ENCODE peak calls at places on chromosomes 12 and 14, in four cellular contexts. K is GM12878, V is SK-N-SH, Q is H1. M is an unnamed sample.

GRCh38 chr12:639566-639965 is 23.7 kb downstream of the NINJ2 start:
- DNase-seq in K (no peak), V (no peak), Q (no peak), M (no peak)

GRCh38 chr12:52446346-52447045 is 5.5 kb downstream of the KRT6B start:
- DNase-seq in K (no peak), V (no peak), Q (no peak), M (no peak)

GRCh38 chr14:25537846-25538455 is 488.0 kb upstream of the STXBP6 start:
- DNase-seq in K (no peak), V (peak), Q (peak), M (peak)

GRCh38 chr12:124928095-124928911 is 13.9 kb upstream of the UBC start:
- DNase-seq in K (no peak), V (no peak), Q (no peak), M (no peak)

GRCh38 chr12:83559650-83560049 is 872.9 kb downstream of the TMTC2 start:
- DNase-seq in K (no peak), V (no peak), Q (peak), M (no peak)

GRCh38 chr14:30160608-30161007 is 233.0 kb upstream of the PRKD1 start:
- DNase-seq in K (no peak), V (no peak), Q (no peak), M (no peak)

GRCh38 chr12:4246116-4246515 is 27.4 kb upstream of the CCND2 start:
- DNase-seq in K (no peak), V (no peak), Q (no peak), M (no peak)

GRCh38 chr12:52402873-52403510 is 3.1 kb downstream of the KRT82 start:
- DNase-seq in K (no peak), V (no peak), Q (no peak), M (no peak)

GRCh38 chr12:124564232-124564958 is 3.0 kb downstream of the NCOR2 start:
- DNase-seq in K (no peak), V (no peak), Q (no peak), M (no peak)

GRCh38 chr14:52003324-52003723 is 14.0 kb downstream of the RTRAF start:
- DNase-seq in K (no peak), V (no peak), Q (no peak), M (no peak)

GRCh38 chr14:59630281-59630963 is 53.8 kb upstream of the CCDC175 start:
- DNase-seq in K (no peak), V (peak), Q (no peak), M (no peak)

GRCh38 chr12:100733817-100734593 is 60.6 kb upstream of the ANO4 start:
- DNase-seq in K (no peak), V (no peak), Q (no peak), M (peak)

GRCh38 chr14:104724981-104725771 is 1.1 kb downstream of the ADSS1 start:
- DNase-seq in K (no peak), V (peak), Q (no peak), M (peak)

GRCh38 chr12:70885952-70886351 is 34.6 kb downstream of the PTPRR start:
- DNase-seq in K (no peak), V (no peak), Q (no peak), M (no peak)

GRCh38 chr14:20768593-20768892 is 339 bp downstream of the EDDM3B start:
- DNase-seq in K (no peak), V (no peak), Q (no peak), M (no peak)

GRCh38 chr12:15928345-15928744 is 17.2 kb downstream of the DERA start:
- DNase-seq in K (peak), V (no peak), Q (no peak), M (peak)

GRCh38 chr12:79681008-79681590 is 9.7 kb downstream of the PAWR start:
- DNase-seq in K (no peak), V (no peak), Q (no peak), M (no peak)

GRCh38 chr14:79515158-79515557 is 696.1 kb downstream of the DIO2 start:
- DNase-seq in K (no peak), V (no peak), Q (no peak), M (no peak)

GRCh38 chr12:63889236-63889635 is 44.7 kb downstream of the SRGAP1 start:
- DNase-seq in K (no peak), V (no peak), Q (no peak), M (no peak)

GRCh38 chr12:19421503-19422282 is 17.6 kb upstream of the AEBP2 start:
- DNase-seq in K (no peak), V (no peak), Q (no peak), M (no peak)

GRCh38 chr12:122437656-122438121 is 15.2 kb upstream of the CLIP1 start:
- DNase-seq in K (no peak), V (no peak), Q (no peak), M (no peak)

GRCh38 chr14:59268011-59268410 is 79.5 kb downstream of the DAAM1 start:
- DNase-seq in K (no peak), V (no peak), Q (no peak), M (no peak)

GRCh38 chr12:52525661-52526499 is 5.7 kb upstream of the KRT5 start:
- DNase-seq in K (no peak), V (no peak), Q (no peak), M (no peak)

GRCh38 chr14:94225460-94225989 is 51.4 kb downstream of the PPP4R4 start:
- DNase-seq in K (no peak), V (peak), Q (no peak), M (no peak)

GRCh38 chr14:76894308-76894707 is 68.1 kb downstream of the LRRC74A start:
- DNase-seq in K (no peak), V (peak), Q (no peak), M (no peak)

GRCh38 chr12:70603044-70603443 is 34.2 kb downstream of the PTPRB start:
- DNase-seq in K (no peak), V (no peak), Q (no peak), M (no peak)

GRCh38 chr14:58298880-58299664 is 717 bp downstream of the ARID4A start:
- DNase-seq in K (no peak), V (peak), Q (no peak), M (no peak)

GRCh38 chr14:38210587-38211257 is 3.0 kb downstream of the SSTR1 start:
- DNase-seq in K (no peak), V (no peak), Q (no peak), M (no peak)

GRCh38 chr12:95395706-95396105 is 78.2 kb upstream of the METAP2 start:
- DNase-seq in K (no peak), V (no peak), Q (no peak), M (no peak)

GRCh38 chr14:105075364-105076295 is 10.4 kb upstream of the GPR132 start:
- DNase-seq in K (no peak), V (peak), Q (no peak), M (no peak)

GRCh38 chr12:84035766-84036165 is 876.8 kb downstream of the SLC6A15 start:
- DNase-seq in K (no peak), V (no peak), Q (no peak), M (no peak)

GRCh38 chr14:49893309-49894213 is 679 bp downstream of the ARF6 start:
- DNase-seq in K (no peak), V (peak), Q (no peak), M (no peak)

GRCh38 chr14:51093371-51094281 is 1.3 kb downstream of the TRIM9 start:
- DNase-seq in K (no peak), V (peak), Q (no peak), M (no peak)

GRCh38 chr12:19529933-19530630 is 90.8 kb downstream of the AEBP2 start:
- DNase-seq in K (no peak), V (peak), Q (no peak), M (no peak)

GRCh38 chr14:92686763-92687427 is 61.5 kb downstream of the LGMN start:
- DNase-seq in K (no peak), V (peak), Q (peak), M (no peak)

GRCh38 chr12:18430425-18431048 is 169.2 kb downstream of the PIK3C2G start:
- DNase-seq in K (no peak), V (peak), Q (no peak), M (peak)

GRCh38 chr14:34053666-34054065 is 102.8 kb upstream of the EGLN3 start:
- DNase-seq in K (no peak), V (no peak), Q (no peak), M (no peak)

GRCh38 chr12:114408881-114409795 is 3.2 kb upstream of the TBX5 start:
- DNase-seq in K (no peak), V (no peak), Q (no peak), M (no peak)

GRCh38 chr14:74577247-74577947 is 34.6 kb downstream of the LTBP2 start:
- DNase-seq in K (no peak), V (no peak), Q (no peak), M (no peak)

GRCh38 chr12:43338848-43339526 is 213.0 kb downstream of the ADAMTS20 start:
- DNase-seq in K (peak), V (peak), Q (peak), M (peak)

DNA sequence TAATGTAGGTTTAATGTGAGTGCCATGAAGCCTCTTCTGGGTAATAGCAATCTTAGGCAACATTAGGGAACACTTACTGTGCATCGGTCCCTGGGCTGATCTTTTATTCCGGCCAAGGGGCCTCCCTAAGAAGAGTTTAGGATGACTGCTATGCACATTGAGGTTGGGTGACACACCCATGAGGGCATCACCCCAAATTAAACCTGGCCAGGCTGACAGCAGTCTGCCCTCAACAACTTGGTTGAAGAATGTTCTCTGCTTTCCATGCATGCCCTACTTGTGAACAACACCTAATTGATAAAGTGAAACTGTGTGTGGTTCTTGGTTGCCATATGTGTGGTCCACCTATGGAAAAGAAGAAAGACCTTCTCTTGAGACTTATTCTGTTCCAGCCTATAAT is 1098.0 kb downstream of the BCL11B start:
- DNase-seq in K (no peak), V (no peak), Q (no peak), M (no peak)
- TF ChIP-seq TCF12 in K (no peak), V (no peak), Q (no peak), M (no peak)

GRCh38 chr12:41142376-41142775 is 45.7 kb upstream of the PDZRN4 start:
- DNase-seq in K (no peak), V (no peak), Q (no peak), M (no peak)

GRCh38 chr12:41140117-41140516 is 48.0 kb upstream of the PDZRN4 start:
- DNase-seq in K (no peak), V (no peak), Q (no peak), M (no peak)

DNA sequence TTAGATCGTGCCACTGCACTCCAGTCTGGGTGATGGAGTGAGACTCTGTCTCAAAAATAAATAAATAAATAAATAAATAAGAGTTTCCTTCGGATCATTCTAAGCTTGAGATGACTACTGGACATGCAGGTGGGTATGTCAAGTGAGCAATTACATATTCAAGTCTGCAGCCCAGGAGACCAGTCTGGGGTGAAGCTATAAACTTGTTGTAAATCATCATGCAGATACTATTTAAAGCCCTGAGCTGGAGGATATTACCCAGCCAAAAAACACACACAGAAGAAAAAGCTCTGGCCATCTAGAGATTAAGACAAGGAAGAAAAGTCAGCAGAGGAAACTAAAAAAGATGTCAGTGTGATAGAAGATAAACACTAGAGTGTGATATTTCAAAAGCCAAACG is 47.0 kb upstream of the PDZRN4 start:
- DNase-seq in K (no peak), V (no peak), Q (no peak), M (no peak)
- TF ChIP-seq JUND in K (no peak), V (no peak), Q (no peak), M (no peak)

GRCh38 chr12:109098671-109099070 is 1.3 kb downstream of the UNG start:
- DNase-seq in K (no peak), V (no peak), Q (no peak), M (no peak)
- TF ChIP-seq TCF12 in K (no peak), V (no peak), Q (no peak), M (no peak)

GRCh38 chr14:61608245-61609142 is 86.8 kb upstream of the HIF1A start:
- DNase-seq in K (no peak), V (peak), Q (no peak), M (peak)
- TF ChIP-seq JUND in K (no peak), V (no peak), Q (no peak), M (no peak)

GRCh38 chr12:34388636-34389377 is 366.5 kb downstream of the ALG10 start:
- DNase-seq in K (no peak), V (no peak), Q (no peak), M (no peak)

GRCh38 chr12:34384693-34385092 is 362.4 kb downstream of the ALG10 start:
- DNase-seq in K (no peak), V (no peak), Q (no peak), M (no peak)

GRCh38 chr12:34386016-34386415 is 363.7 kb downstream of the ALG10 start:
- DNase-seq in K (no peak), V (no peak), Q (no peak), M (no peak)

GRCh38 chr12:34387711-34388635 is 365.7 kb downstream of the ALG10 start:
- DNase-seq in K (no peak), V (no peak), Q (no peak), M (no peak)

GRCh38 chr12:34386621-34387255 is 364.4 kb downstream of the ALG10 start:
- DNase-seq in K (no peak), V (no peak), Q (no peak), M (no peak)
- TF ChIP-seq TCF12 in K (no peak), V (no peak), Q (no peak), M (no peak)

GRCh38 chr12:25997401-25997973 is 39.0 kb downstream of the RASSF8 start:
- DNase-seq in K (no peak), V (no peak), Q (no peak), M (no peak)
- TF ChIP-seq JUND in K (no peak), V (peak), Q (peak), M (no peak)

GRCh38 chr12:93727195-93727811 is 50.1 kb downstream of the CRADD start:
- DNase-seq in K (no peak), V (no peak), Q (no peak), M (no peak)
- TF ChIP-seq TCF12 in K (no peak), V (no peak), Q (no peak), M (no peak)